ENCODE peak calls at places on chromosomes 11 and 22, in eight cellular contexts. G is Calu3; V is activated T-helper 1 cell treated with Interleukin-2 at 50 U/mL for 16 hours; J is NCI-H1105 treated with DMSO at 0.1 percent for 48 hours; X is activated CD4-positive, alpha-beta T cell treated with anti-CD3 and anti-CD28 coated beads for 24 hours; R is T-helper 9 cell; T is HCT116; A is NCI-H2081. M is an unnamed sample.
A peak's percentile ranks its signal among the peaks of the same experiment; 100 is the strongest.

GRCh38 chr11:72238492-72239295 is 5.3 kb downstream of the PHOX2A start:
- DNase-seq in T (no peak), X (no peak), A (no peak), R (no peak), J (no peak), V (no peak), G (no peak), M (no peak)

GRCh38 chr11:96391698-96392307 is 2.0 kb downstream of the JRKL start:
- DNase-seq in A (no peak), G (no peak), J (no peak), R (no peak), T (no peak), X (no peak), V (no peak), M (no peak)

GRCh38 chr11:119810478-119811232 is 81.7 kb upstream of the NECTIN1 start:
- DNase-seq in V (no peak), T (no peak), X (no peak), J (no peak), G (no peak), R (no peak), A (no peak), M (no peak)

GRCh38 chr11:76206327-76207081 is at the start of gene WNT11:
- DNase-seq in V (no peak), X (no peak), G (peak; percentile 57), R (peak; percentile 36), T (no peak), A (peak; percentile 7), J (peak; percentile 52), M (peak; percentile 59)

GRCh38 chr22:26587991-26588613 is 1.8 kb downstream of the TPST2 start:
- DNase-seq in A (no peak), G (no peak), X (no peak), T (no peak), J (no peak), V (no peak), R (no peak), M (no peak)

GRCh38 chr11:70170596-70171210 is 32.4 kb upstream of the FADD start:
- DNase-seq in G (no peak), A (no peak), R (no peak), T (no peak), J (no peak), X (no peak), V (no peak), M (no peak)

GRCh38 chr11:112518371-112518770 is 257.7 kb upstream of the PLET1 start:
- DNase-seq in G (no peak), T (no peak), J (no peak), V (no peak), R (no peak), A (no peak), X (no peak), M (no peak)

GRCh38 chr11:8006349-8006977 is 19.3 kb downstream of the EIF3F start:
- DNase-seq in X (peak; percentile 31), T (peak; percentile 54), J (peak; percentile 64), V (peak; percentile 11), A (peak; percentile 46), G (peak; percentile 71), R (peak; percentile 34), M (peak; percentile 29)

GRCh38 chr11:6397156-6397555 is 6.9 kb downstream of the SMPD1 start:
- DNase-seq in A (no peak), X (no peak), G (no peak), R (no peak), V (no peak), T (no peak), J (no peak), M (no peak)

GRCh38 chr22:36926721-36927435 is 13.4 kb downstream of the CSF2RB start:
- DNase-seq in G (no peak), V (no peak), T (no peak), A (no peak), J (no peak), X (no peak), R (no peak), M (no peak)

GRCh38 chr11:126129681-126130671 is 67.3 kb upstream of the CDON start:
- DNase-seq in R (no peak), X (no peak), T (no peak), V (no peak), A (no peak), J (no peak), G (no peak), M (no peak)

GRCh38 chr11:3836903-3837302 is 3.9 kb downstream of the RHOG start:
- DNase-seq in R (peak; percentile 41), T (no peak), A (no peak), J (no peak), V (peak; percentile 39), X (no peak), G (no peak), M (no peak)

GRCh38 chr22:44622685-44623084 is 79.3 kb upstream of the PRR5 start:
- DNase-seq in G (no peak), A (no peak), X (no peak), T (no peak), J (no peak), V (no peak), R (no peak), M (no peak)

GRCh38 chr22:27603823-27604190 is 197.7 kb downstream of the MN1 start:
- DNase-seq in X (no peak), J (no peak), V (no peak), A (no peak), T (no peak), G (no peak), R (no peak), M (no peak)

GRCh38 chr11:72354356-72355115 is 79.8 kb downstream of the CLPB start:
- DNase-seq in X (no peak), V (no peak), R (no peak), J (no peak), A (no peak), G (peak; percentile 9), T (no peak), M (no peak)

GRCh38 chr11:26651916-26652315 is 69.9 kb downstream of the SLC5A12 start:
- DNase-seq in T (no peak), G (no peak), J (no peak), A (no peak), V (no peak), R (no peak), X (no peak), M (no peak)

GRCh38 chr22:32323513-32324164 is 34.0 kb upstream of the RFPL3 start:
- DNase-seq in A (no peak), R (no peak), J (no peak), G (no peak), X (no peak), V (no peak), T (no peak), M (no peak)

GRCh38 chr22:44497904-44498242 is at the start of gene RTL6:
- DNase-seq in A (no peak), R (no peak), T (peak; percentile 6), V (no peak), J (no peak), G (no peak), X (no peak), M (no peak)

GRCh38 chr22:39242809-39243442 is 1.9 kb downstream of the PDGFB start:
- DNase-seq in G (peak; percentile 77), J (peak; percentile 27), A (no peak), T (no peak), V (peak; percentile 27), R (peak; percentile 31), X (no peak), M (peak; percentile 77)

GRCh38 chr11:69588270-69588669 is 52.7 kb upstream of the CCND1 start:
- DNase-seq in G (peak; percentile 13), R (no peak), J (no peak), A (no peak), V (no peak), T (peak; percentile 54), X (no peak), M (no peak)

GRCh38 chr11:127006311-127006710 is 5.7 kb upstream of the KIRREL3 start:
- DNase-seq in G (no peak), R (no peak), V (no peak), T (no peak), X (no peak), J (no peak), A (no peak), M (no peak)

GRCh38 chr11:118929496-118930151 is 3.9 kb upstream of the BCL9L start:
- DNase-seq in A (peak; percentile 81), X (peak; percentile 57), G (peak; percentile 81), R (peak; percentile 77), J (peak; percentile 91), V (peak; percentile 68), T (peak; percentile 89), M (peak; percentile 80)

GRCh38 chr11:38323961-38324761 is 1726.1 kb upstream of the RAG2 start:
- DNase-seq in J (no peak), A (no peak), G (no peak), T (no peak), V (no peak), R (no peak), X (no peak), M (peak; percentile 2)

GRCh38 chr11:69335010-69335409 is 41.1 kb downstream of the MYEOV start:
- DNase-seq in X (no peak), A (no peak), G (no peak), V (no peak), R (no peak), T (no peak), J (no peak), M (no peak)

GRCh38 chr11:9717719-9718118 is 53.8 kb downstream of the SWAP70 start:
- DNase-seq in J (no peak), G (no peak), R (no peak), X (no peak), A (no peak), V (no peak), T (no peak), M (no peak)

M was measured in Caki2.